ENCODE peak calls at places on chromosomes 1 and 21, in four cellular contexts. D is K562, A is GM12878, R is HL-60. W is an unnamed sample.

GRCh38 chr1:37473431-37474050 is 839 bp upstream of the ZC3H12A start:
- DNase-seq in D (peak), A (no peak), R (no peak), W (no peak)

GRCh38 chr1:21655748-21656147 is 13.4 kb downstream of the RAP1GAP start:
- DNase-seq in D (peak), A (no peak), R (no peak), W (no peak)

GRCh38 chr1:51217101-51217500 is 19.0 kb upstream of the RNF11 start:
- DNase-seq in D (no peak), A (no peak), R (no peak), W (no peak)

GRCh38 chr1:222583079-222583478 is 6.7 kb downstream of the TAF1A start:
- DNase-seq in D (no peak), A (peak), R (peak), W (peak)

GRCh38 chr1:221989741-221990140 is 247.9 kb upstream of the DUSP10 start:
- DNase-seq in D (no peak), A (no peak), R (no peak), W (no peak)

GRCh38 chr21:16580661-16581060 is 850.9 kb downstream of the USP25 start:
- DNase-seq in D (no peak), A (no peak), R (no peak), W (no peak)

GRCh38 chr1:1179983-1180861 is 6.5 kb downstream of the TTLL10 start:
- DNase-seq in D (peak), A (no peak), R (no peak), W (no peak)

GRCh38 chr1:55311057-55311631 is 96.0 kb upstream of the USP24 start:
- DNase-seq in D (no peak), A (no peak), R (no peak), W (no peak)

GRCh38 chr21:40568756-40569155 is 278.2 kb downstream of the DSCAM start:
- DNase-seq in D (no peak), A (no peak), R (no peak), W (no peak)

GRCh38 chr1:26471498-26472329 is 526 bp upstream of the HMGN2 start:
- DNase-seq in D (peak), A (no peak), R (peak), W (peak)

GRCh38 chr1:167687919-167688519 is 33.8 kb upstream of the MPZL1 start:
- DNase-seq in D (peak), A (peak), R (no peak), W (peak)

GRCh38 chr21:42616366-42617340 is 36.8 kb upstream of the PDE9A start:
- DNase-seq in D (no peak), A (no peak), R (no peak), W (no peak)

GRCh38 chr1:34619256-34619655 is 135.6 kb upstream of the GJB5 start:
- DNase-seq in D (no peak), A (no peak), R (no peak), W (no peak)

GRCh38 chr1:185263292-185263691 is 53.8 kb downstream of the IVNS1ABP start:
- DNase-seq in D (no peak), A (no peak), R (no peak), W (no peak)
- TF ChIP-seq POLR2AphosphoS5 in D (no peak), A (no peak), R (no peak), W (no peak)

GRCh38 chr1:22710688-22711024 is at the start of gene EPHB2:
- DNase-seq in D (peak), A (no peak), R (no peak), W (peak)

GRCh38 chr1:22709227-22709626 is 1.4 kb upstream of the EPHB2 start:
- DNase-seq in D (no peak), A (no peak), R (no peak), W (no peak)

GRCh38 chr1:22711071-22711470 is 432 bp downstream of the EPHB2 start:
- DNase-seq in D (no peak), A (no peak), R (no peak), W (no peak)

GRCh38 chr1:22708777-22709176 is 1.9 kb upstream of the EPHB2 start:
- DNase-seq in D (no peak), A (no peak), R (no peak), W (no peak)

GRCh38 chr1:22709891-22710687 is 550 bp upstream of the EPHB2 start:
- DNase-seq in D (no peak), A (no peak), R (peak), W (no peak)
- TF ChIP-seq SPI1 in D (no peak), A (no peak), R (no peak), W (no peak)

GRCh38 chr1:9558271-9558945 is 19.1 kb downstream of the SLC25A33 start:
- DNase-seq in D (no peak), A (no peak), R (no peak), W (no peak)
- TF ChIP-seq POLR2AphosphoS5 in D (no peak), A (no peak), R (no peak), W (no peak)

DNA sequence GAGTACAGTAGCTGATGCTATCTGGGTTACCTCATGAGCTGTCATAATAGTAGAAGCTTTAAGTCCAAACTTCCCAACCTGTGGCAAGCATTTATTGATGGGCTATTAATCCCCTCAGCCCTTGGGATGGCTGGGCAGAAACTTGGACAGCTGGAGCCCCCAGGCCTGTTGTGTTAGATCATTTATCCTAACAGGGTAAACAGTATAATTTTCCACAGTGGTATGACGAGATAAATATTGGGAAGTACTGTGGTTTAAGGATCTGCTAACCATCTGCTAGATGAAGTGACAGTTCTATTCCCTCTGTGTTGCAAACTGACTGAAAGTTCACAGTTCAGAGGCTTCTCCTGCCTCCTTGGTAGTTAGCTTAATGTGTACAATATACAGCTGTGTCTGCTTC is 127.5 kb upstream of the CHODL start:
- DNase-seq in D (no peak), A (no peak), R (no peak), W (no peak)
- TF ChIP-seq SPI1 in D (no peak), A (no peak), R (no peak), W (no peak)

GRCh38 chr21:15063821-15064575 is 802 bp downstream of the NRIP1 start:
- DNase-seq in D (peak), A (no peak), R (no peak), W (no peak)

GRCh38 chr21:15065381-15066230 is 806 bp upstream of the NRIP1 start:
- DNase-seq in D (peak), A (no peak), R (peak), W (no peak)

GRCh38 chr21:15063081-15063820 is 1.5 kb downstream of the NRIP1 start:
- DNase-seq in D (no peak), A (no peak), R (no peak), W (no peak)

GRCh38 chr21:15066231-15066577 is 1.4 kb upstream of the NRIP1 start:
- DNase-seq in D (no peak), A (no peak), R (no peak), W (no peak)

GRCh38 chr21:15064576-15065380 is at the start of gene NRIP1:
- DNase-seq in D (peak), A (no peak), R (peak), W (peak)
- TF ChIP-seq POLR2AphosphoS5 in D (peak), A (no peak), R (peak), W (no peak)

DNA sequence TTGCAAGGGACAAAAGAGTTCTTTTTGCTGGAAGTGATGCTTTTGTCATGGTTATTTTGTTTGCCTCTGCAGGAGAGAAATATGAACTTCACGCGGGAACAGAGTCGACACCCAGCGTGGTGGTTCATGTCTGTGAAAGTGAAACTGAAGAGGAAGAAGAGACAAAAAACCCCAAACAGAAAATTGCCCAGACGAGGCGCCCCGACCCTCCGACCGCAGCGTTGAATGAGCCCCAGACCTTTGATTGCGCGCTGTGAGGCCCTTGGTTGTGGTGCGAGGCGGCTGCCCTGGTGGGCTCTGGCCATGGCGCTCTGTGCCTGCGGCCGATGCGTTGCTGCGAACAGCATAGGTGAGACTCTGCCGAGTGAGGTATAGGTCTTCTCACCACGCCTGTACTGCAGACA is 20.9 kb upstream of the NCMAP start:
- DNase-seq in D (no peak), A (no peak), R (no peak), W (no peak)
- TF ChIP-seq SPI1 in D (no peak), A (no peak), R (no peak), W (no peak)

GRCh38 chr1:160400284-160400645 is at the start of gene VANGL2:
- DNase-seq in D (peak), A (no peak), R (no peak), W (peak)
- TF ChIP-seq POLR2AphosphoS5 in D (no peak), A (no peak), R (no peak), W (no peak)

DNA sequence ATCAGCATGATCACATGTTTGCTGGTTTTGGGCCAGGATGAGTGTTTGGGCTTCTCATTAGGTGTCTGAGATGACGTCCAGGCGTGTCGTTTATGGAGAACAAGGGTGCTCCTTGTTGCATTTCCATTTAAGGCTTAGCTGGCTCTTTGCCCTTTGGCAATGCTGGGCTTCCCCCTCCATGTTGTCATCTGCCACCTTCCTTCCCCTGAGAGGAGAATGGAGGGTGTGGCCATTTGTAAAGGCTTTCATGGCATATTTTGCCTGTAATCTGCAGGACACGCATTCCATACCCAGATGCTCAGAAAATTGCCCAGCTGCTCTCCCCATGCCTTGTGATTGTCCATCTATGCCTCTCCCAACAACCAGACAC is 27.7 kb downstream of the PKP1 start:
- DNase-seq in D (no peak), A (no peak), R (no peak), W (no peak)
- TF ChIP-seq SPI1 in D (no peak), A (no peak), R (no peak), W (no peak)